ENCODE peak calls at places on chromosomes 5 and 9, in five cellular contexts. U, L, Q, F and T are unnamed samples.

GRCh38 chr5:143315929-143316328 is 87.6 kb downstream of the NR3C1 start:
- DNase-seq in L (no peak), U (no peak), Q (no peak), F (no peak), T (no peak)

GRCh38 chr9:112115109-112115508 is 60.0 kb downstream of the SUSD1 start:
- DNase-seq in L (no peak), Q (no peak), U (no peak), F (no peak), T (no peak)

GRCh38 chr5:39424751-39425524 is at the start of gene DAB2:
- DNase-seq in Q (peak), U (peak), F (peak), L (peak), T (peak)

GRCh38 chr9:130597228-130597627 is 17.9 kb downstream of the FUBP3 start:
- DNase-seq in U (no peak), Q (no peak), F (no peak), L (no peak), T (no peak)

GRCh38 chr9:129437626-129438323 is 183.1 kb downstream of the C9orf50 start:
- DNase-seq in U (no peak), L (no peak), Q (no peak), F (no peak), T (no peak)

GRCh38 chr9:69452110-69452780 is 127.2 kb downstream of the ENTREP1 start:
- DNase-seq in U (no peak), L (no peak), F (no peak), Q (no peak), T (no peak)

GRCh38 chr5:104184264-104184663 is 621.7 kb upstream of the NUDT12 start:
- DNase-seq in L (no peak), F (no peak), Q (no peak), U (no peak), T (no peak)

GRCh38 chr9:132943677-132944293 is 631 bp downstream of the TSC1 start:
- DNase-seq in L (no peak), F (no peak), Q (no peak), U (no peak), T (no peak)

GRCh38 chr5:91419571-91420537 is 36.7 kb upstream of the ARRDC3 start:
- DNase-seq in L (no peak), F (peak), U (peak), Q (peak), T (no peak)

GRCh38 chr5:88657166-88657565 is 225.8 kb downstream of the MEF2C start:
- DNase-seq in L (no peak), U (no peak), Q (no peak), F (no peak), T (no peak)

GRCh38 chr9:90964101-90965020 is 162.7 kb downstream of the SYK start:
- DNase-seq in L (no peak), F (peak), U (no peak), Q (no peak), T (no peak)

GRCh38 chr5:58999804-59000595 is 417.1 kb downstream of the RAB3C start:
- DNase-seq in L (no peak), U (peak), F (peak), Q (no peak), T (no peak)

GRCh38 chr5:152634596-152634995 is 229.5 kb upstream of the NMUR2 start:
- DNase-seq in Q (no peak), L (no peak), U (peak), F (no peak), T (no peak)

GRCh38 chr5:7916171-7916804 is 47.3 kb downstream of the MTRR start:
- DNase-seq in L (no peak), Q (no peak), U (no peak), F (no peak), T (no peak)